ENCODE peak calls at places on chromosome 20, in seven cellular contexts. T is HS-27A; U is HepG2; Y is stimulated activated CD8-positive, alpha-beta memory T cell treated with anti-CD3 and anti-CD28 coated beads, Interleukin-4, amount 100 ng/mL, for 24 hours; I is B cell; P is NCI-H1092; E is pancreas. A is an unnamed sample.

GRCh38 chr20:51512645-51513044 is 29.9 kb downstream of the NFATC2 start:
- DNase-seq in E (no peak), Y (no peak), T (no peak), U (no peak), I (no peak), P (no peak), A (no peak)

GRCh38 chr20:2151805-2152727 is 50.4 kb downstream of the STK35 start:
- DNase-seq in I (no peak), U (no peak), E (no peak), T (peak), Y (no peak), P (no peak), A (no peak)

GRCh38 chr20:15842872-15843271 is 730.4 kb downstream of the KIF16B start:
- DNase-seq in Y (no peak), P (no peak), T (no peak), U (no peak), E (no peak), I (peak), A (no peak)

GRCh38 chr20:57698867-57699275 is 10.9 kb downstream of the PMEPA1 start:
- DNase-seq in I (no peak), P (no peak), E (no peak), T (no peak), Y (no peak), U (no peak), A (no peak)

GRCh38 chr20:58544301-58544700 is 29.1 kb upstream of the APCDD1L start:
- DNase-seq in P (no peak), U (no peak), T (no peak), Y (no peak), E (no peak), I (no peak), A (no peak)

GRCh38 chr20:52779125-52779524 is 193.0 kb upstream of the TSHZ2 start:
- DNase-seq in I (no peak), P (no peak), T (no peak), Y (no peak), U (no peak), E (no peak), A (no peak)

GRCh38 chr20:60292001-60292520 is 333.8 kb downstream of the CDH26 start:
- DNase-seq in I (no peak), U (no peak), T (no peak), P (no peak), Y (no peak), E (no peak), A (no peak)

GRCh38 chr20:12925214-12925755 is 83.5 kb upstream of the SPTLC3 start:
- DNase-seq in Y (peak), T (peak), U (peak), I (no peak), P (peak), E (peak), A (peak)

A was measured in Peyer's patch.